ENCODE peak calls at places on chromosomes 6 and 20, in seven cellular contexts. O is kidney glomerular epithelial cell; I is CD8-positive, alpha-beta memory T cell; K is caudate nucleus; H is NCI-H345; J is fibroblast of pulmonary artery; D is activated naive CD8-positive, alpha-beta T cell treated with anti-CD3 and anti-CD28 coated beads, Interleukin-2, amount 50 U/mL, for 24 hours. X is an unnamed sample.

GRCh38 chr6:37493047-37493995 is 6.4 kb downstream of the CCDC167 start:
- DNase-seq in O (no peak), I (no peak), K (no peak), H (peak; percentile 76), J (no peak), D (no peak), X (no peak)

GRCh38 chr6:43939281-43940070 is 169.5 kb downstream of the VEGFA start:
- DNase-seq in O (no peak), I (no peak), K (no peak), H (no peak), J (no peak), D (no peak), X (no peak)

GRCh38 chr6:14062345-14063029 is 55.1 kb upstream of the CD83 start:
- DNase-seq in O (no peak), I (no peak), K (no peak), H (no peak), J (no peak), D (no peak), X (no peak)

GRCh38 chr6:71509142-71509541 is 220.5 kb downstream of the OGFRL1 start:
- DNase-seq in O (no peak), I (no peak), K (no peak), H (no peak), J (no peak), D (no peak), X (no peak)

GRCh38 chr6:63677282-63677681 is 41.7 kb downstream of the PHF3 start:
- DNase-seq in O (no peak), I (no peak), K (no peak), H (no peak), J (peak; percentile 26), D (no peak), X (no peak)

GRCh38 chr20:64130271-64130670 is 22.9 kb upstream of the NPBWR2 start:
- DNase-seq in O (no peak), I (no peak), K (no peak), H (no peak), J (no peak), D (no peak), X (no peak)

GRCh38 chr20:51400051-51400926 is 142.2 kb downstream of the NFATC2 start:
- DNase-seq in O (no peak), I (peak; percentile 80), K (no peak), H (no peak), J (no peak), D (peak; percentile 63), X (peak; percentile 68)

GRCh38 chr6:19812512-19813119 is 24.6 kb upstream of the ID4 start:
- DNase-seq in O (peak; percentile 78), I (no peak), K (no peak), H (no peak), J (peak; percentile 81), D (no peak), X (no peak)

GRCh38 chr6:53299331-53299835 is 49.4 kb downstream of the ELOVL5 start:
- DNase-seq in O (no peak), I (no peak), K (no peak), H (no peak), J (no peak), D (no peak), X (no peak)

GRCh38 chr20:63121246-63121645 is 94.7 kb downstream of the YTHDF1 start:
- DNase-seq in O (no peak), I (no peak), K (no peak), H (no peak), J (no peak), D (no peak), X (no peak)

GRCh38 chr20:8860011-8860495 is 208.8 kb upstream of the PLCB4 start:
- DNase-seq in O (peak; percentile 94), I (no peak), K (no peak), H (no peak), J (peak; percentile 62), D (no peak), X (no peak)

GRCh38 chr20:63054695-63055240 is 48.0 kb upstream of the BHLHE23 start:
- DNase-seq in O (no peak), I (no peak), K (no peak), H (no peak), J (no peak), D (no peak), X (no peak)

GRCh38 chr6:119466226-119466625 is 116.7 kb upstream of the MAN1A1 start:
- DNase-seq in O (no peak), I (no peak), K (no peak), H (no peak), J (no peak), D (no peak), X (no peak)

GRCh38 chr6:109358204-109358603 is 24.1 kb downstream of the CD164 start:
- DNase-seq in O (no peak), I (no peak), K (no peak), H (no peak), J (no peak), D (no peak), X (no peak)

GRCh38 chr6:134230087-134230717 is 87.7 kb downstream of the SGK1 start:
- DNase-seq in O (no peak), I (no peak), K (peak; percentile 28), H (no peak), J (no peak), D (no peak), X (no peak)

GRCh38 chr20:671252-672030 is 4.2 kb downstream of the SCRT2 start:
- DNase-seq in O (no peak), I (no peak), K (no peak), H (no peak), J (no peak), D (no peak), X (no peak)

X was measured in natural killer cell.